ENCODE peak calls at places on chromosomes 11 and 22, in eight cellular contexts. Q, N, S, M, A, G, T and O are unnamed samples.

GRCh38 chr11:12979928-12980689 is 29.0 kb upstream of the RASSF10 start:
- DNase-seq in A (peak), T (no peak), G (no peak), S (no peak), M (no peak), N (no peak), Q (no peak), O (no peak)

GRCh38 chr11:16956538-16957153 is 57.6 kb downstream of the PLEKHA7 start:
- DNase-seq in Q (no peak), S (peak), A (no peak), T (no peak), N (no peak), M (no peak), G (no peak), O (no peak)

GRCh38 chr11:132914600-132914999 is 617.7 kb downstream of the OPCML start:
- DNase-seq in S (no peak), Q (no peak), G (no peak), M (no peak), T (peak), N (no peak), A (no peak), O (no peak)

GRCh38 chr22:39209756-39210155 is 35.0 kb downstream of the PDGFB start:
- DNase-seq in S (no peak), Q (no peak), A (no peak), G (no peak), T (no peak), N (no peak), M (no peak), O (no peak)

GRCh38 chr11:115215694-115216615 is 288.3 kb downstream of the CADM1 start:
- DNase-seq in G (no peak), A (no peak), T (no peak), S (peak), M (no peak), N (no peak), Q (no peak), O (no peak)

GRCh38 chr11:101866619-101867491 is 48.0 kb upstream of the CEP126 start:
- DNase-seq in G (no peak), N (peak), M (no peak), A (no peak), Q (no peak), S (no peak), T (peak), O (peak)

GRCh38 chr11:117180020-117180419 is 1.5 kb downstream of the SIDT2 start:
- DNase-seq in N (peak), M (no peak), G (no peak), S (no peak), Q (no peak), A (peak), T (peak), O (no peak)

GRCh38 chr11:123429336-123429735 is 733 bp upstream of the GRAMD1B start:
- DNase-seq in T (peak), M (no peak), S (no peak), Q (no peak), G (no peak), N (peak), A (no peak), O (no peak)

GRCh38 chr11:100942016-100942415 is 187.6 kb downstream of the PGR start:
- DNase-seq in Q (no peak), S (no peak), N (no peak), M (no peak), G (no peak), A (no peak), T (peak), O (no peak)

GRCh38 chr11:101348786-101349185 is 219.2 kb upstream of the PGR start:
- DNase-seq in M (no peak), T (no peak), A (no peak), Q (no peak), G (no peak), S (no peak), N (no peak), O (no peak)

GRCh38 chr11:70243912-70244652 is 26.4 kb upstream of the PPFIA1 start:
- DNase-seq in T (peak), A (no peak), G (no peak), N (peak), Q (no peak), M (no peak), S (no peak), O (no peak)

GRCh38 chr22:49021926-49022815 is 805.5 kb downstream of the BRD1 start:
- DNase-seq in S (no peak), T (no peak), G (no peak), M (no peak), N (no peak), Q (peak), A (no peak), O (no peak)

GRCh38 chr11:96155627-96156378 is 187.2 kb downstream of the MAML2 start:
- DNase-seq in T (peak), N (peak), Q (peak), S (peak), M (peak), A (peak), G (peak), O (peak)

GRCh38 chr11:127919206-127920000 is 668.0 kb downstream of the ETS1 start:
- DNase-seq in A (no peak), T (peak), S (no peak), N (peak), M (no peak), G (peak), Q (no peak), O (peak)

GRCh38 chr11:7600205-7600775 is 73.0 kb downstream of the CYB5R2 start:
- DNase-seq in G (no peak), M (no peak), A (peak), N (peak), S (no peak), T (peak), Q (no peak), O (no peak)

GRCh38 chr11:65505434-65506315 is 6.8 kb downstream of the MALAT1 start:
- DNase-seq in A (no peak), S (no peak), M (peak), G (peak), T (peak), N (peak), Q (no peak), O (no peak)

GRCh38 chr11:18633256-18634139 is 644 bp downstream of the SPTY2D1 start:
- DNase-seq in Q (no peak), T (peak), A (peak), G (peak), M (no peak), N (peak), S (peak), O (no peak)

GRCh38 chr22:24683671-24684070 is 80.7 kb downstream of the GGT1 start:
- DNase-seq in T (peak), Q (no peak), A (no peak), S (no peak), N (peak), M (no peak), G (no peak), O (no peak)

GRCh38 chr22:21992593-21993237 is 10.1 kb upstream of the TOP3B start:
- DNase-seq in N (no peak), S (no peak), A (no peak), Q (no peak), G (no peak), T (no peak), M (no peak), O (no peak)

GRCh38 chr11:47641585-47642098 is 717 bp downstream of the MTCH2 start:
- DNase-seq in T (peak), N (no peak), S (peak), A (no peak), Q (no peak), M (no peak), G (no peak), O (no peak)

GRCh38 chr11:102276302-102277182 is 40.7 kb upstream of the BIRC3 start:
- DNase-seq in A (no peak), N (peak), Q (no peak), M (no peak), G (peak), T (peak), S (no peak), O (no peak)

GRCh38 chr11:69138265-69138664 is 17.5 kb upstream of the SMIM38 start:
- DNase-seq in S (no peak), G (peak), N (peak), T (peak), A (no peak), M (no peak), Q (no peak), O (no peak)

GRCh38 chr22:32990187-32990586 is 68.0 kb downstream of the SYN3 start:
- DNase-seq in S (no peak), N (no peak), G (no peak), A (no peak), T (no peak), Q (no peak), M (no peak), O (no peak)

GRCh38 chr11:44634401-44635281 is 69.2 kb downstream of the CD82 start:
- DNase-seq in G (peak), Q (no peak), S (peak), M (peak), N (peak), A (no peak), T (peak), O (peak)

GRCh38 chr11:31656051-31656450 is 146.5 kb downstream of the ELP4 start:
- DNase-seq in G (no peak), S (no peak), A (no peak), T (peak), N (peak), M (no peak), Q (no peak), O (no peak)

GRCh38 chr11:16981651-16982194 is 32.5 kb downstream of the PLEKHA7 start:
- DNase-seq in T (peak), M (no peak), N (peak), S (peak), G (no peak), Q (no peak), A (no peak), O (peak)

GRCh38 chr11:114011443-114011842 is 36.5 kb downstream of the HTR3A start:
- DNase-seq in S (no peak), T (no peak), N (no peak), M (no peak), G (no peak), Q (no peak), A (no peak), O (no peak)

GRCh38 chr11:126403039-126403438 is 47.6 kb downstream of the ST3GAL4 start:
- DNase-seq in T (no peak), G (no peak), A (no peak), N (peak), S (peak), M (peak), Q (no peak), O (no peak)

GRCh38 chr11:133164986-133165385 is 367.3 kb downstream of the OPCML start:
- DNase-seq in A (no peak), G (no peak), S (no peak), Q (no peak), T (no peak), N (no peak), M (no peak), O (no peak)

GRCh38 chr11:63485777-63486176 is 5.2 kb downstream of the PLAAT5 start:
- DNase-seq in M (no peak), G (no peak), T (no peak), Q (no peak), A (no peak), S (no peak), N (no peak), O (no peak)

GRCh38 chr22:34324763-34325162 is 404.5 kb upstream of the LARGE1 start:
- DNase-seq in G (no peak), T (no peak), A (no peak), Q (no peak), M (no peak), N (no peak), S (no peak), O (no peak)

GRCh38 chr11:10936999-10937398 is 79.1 kb upstream of the ZBED5 start:
- DNase-seq in S (no peak), Q (no peak), T (no peak), M (no peak), G (no peak), A (no peak), N (no peak), O (no peak)

GRCh38 chr22:47517062-47517461 is 754.6 kb downstream of the TBC1D22A start:
- DNase-seq in M (no peak), T (no peak), A (no peak), S (no peak), N (no peak), Q (no peak), G (no peak), O (no peak)

GRCh38 chr11:133892126-133892525 is 46.8 kb upstream of the SPATA19 start:
- DNase-seq in T (no peak), Q (no peak), S (no peak), N (no peak), A (no peak), M (no peak), G (no peak), O (no peak)

GRCh38 chr11:111417011-111417765 is 38.1 kb upstream of the POU2AF1 start:
- DNase-seq in T (no peak), S (no peak), M (no peak), G (no peak), Q (no peak), A (peak), N (no peak), O (peak)

GRCh38 chr22:36739185-36739584 is 35.6 kb upstream of the CACNG2 start:
- DNase-seq in A (no peak), N (no peak), M (no peak), Q (no peak), S (no peak), T (no peak), G (no peak), O (no peak)

GRCh38 chr22:37953062-37953436 is 352 bp downstream of the C22orf23 start:
- DNase-seq in N (no peak), G (no peak), T (no peak), Q (no peak), S (no peak), A (no peak), M (no peak), O (no peak)

GRCh38 chr11:12122083-12122482 is 11.7 kb downstream of the MICAL2 start:
- DNase-seq in Q (peak), S (peak), T (no peak), N (no peak), G (no peak), A (no peak), M (no peak), O (no peak)

GRCh38 chr22:17706947-17707346 is 67.3 kb downstream of the BID start:
- DNase-seq in T (no peak), S (no peak), M (no peak), N (no peak), G (no peak), A (no peak), Q (no peak), O (no peak)
- H3K4me3 ChIP-seq in T (peak), S (no peak), M (no peak), N (peak), G (peak), A (no peak), Q (peak), O (peak)

DNA sequence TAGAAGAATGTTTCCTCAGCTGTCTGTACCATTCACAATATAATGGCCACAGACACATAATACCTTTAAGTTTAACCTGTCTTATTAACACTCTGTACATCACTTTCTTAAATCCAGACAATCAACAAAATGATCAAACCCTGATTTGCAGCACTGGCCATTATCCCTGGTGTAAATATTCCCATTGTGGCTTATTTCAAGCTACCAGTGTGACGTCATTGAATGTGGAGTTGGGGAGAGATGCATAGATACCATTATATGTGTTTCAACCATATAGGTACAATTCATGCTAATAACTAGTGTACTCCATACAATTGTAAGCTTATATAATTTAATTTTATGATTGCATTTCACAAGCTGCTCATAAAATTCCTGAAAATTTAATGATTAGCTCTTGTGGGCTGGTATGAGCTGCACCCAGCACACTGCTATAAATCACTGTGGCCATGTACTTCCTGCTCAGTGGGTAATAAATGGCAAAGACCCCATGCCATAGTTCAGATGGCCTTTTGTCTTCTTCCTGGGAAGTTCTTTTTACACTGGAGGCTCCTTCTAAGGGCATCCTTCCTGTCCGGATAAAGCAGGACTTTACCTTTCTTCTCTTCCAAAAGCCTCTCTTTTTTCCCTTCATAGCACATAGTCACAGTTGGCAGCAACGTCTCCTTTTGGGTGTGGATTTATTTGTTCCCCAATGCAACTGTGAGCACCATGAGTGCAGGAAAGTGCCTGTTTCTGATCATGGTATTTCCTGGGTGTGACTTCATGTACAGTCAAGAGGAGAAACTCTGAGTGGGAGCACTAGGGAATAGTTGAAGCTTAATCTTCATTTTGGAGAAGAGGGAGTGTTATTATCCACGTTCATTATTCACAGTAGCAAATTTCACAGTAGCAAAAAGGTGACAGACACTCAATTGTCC is 87.8 kb downstream of the MIAT start:
- DNase-seq in Q (no peak), S (no peak), A (no peak), N (peak), T (no peak), G (no peak), M (no peak), O (no peak)
- TF ChIP-seq CTCF in Q (no peak), S (no peak), A (no peak), N (no peak), T (no peak), G (no peak), M (no peak), O (no peak)

GRCh38 chr11:120340529-120340928 is 4.3 kb downstream of the ARHGEF12 start:
- DNase-seq in Q (no peak), S (no peak), T (no peak), G (no peak), N (peak), M (no peak), A (no peak), O (no peak)
- H3K4me3 ChIP-seq in Q (peak), S (no peak), T (peak), G (no peak), N (no peak), M (no peak), A (no peak), O (peak)

DNA sequence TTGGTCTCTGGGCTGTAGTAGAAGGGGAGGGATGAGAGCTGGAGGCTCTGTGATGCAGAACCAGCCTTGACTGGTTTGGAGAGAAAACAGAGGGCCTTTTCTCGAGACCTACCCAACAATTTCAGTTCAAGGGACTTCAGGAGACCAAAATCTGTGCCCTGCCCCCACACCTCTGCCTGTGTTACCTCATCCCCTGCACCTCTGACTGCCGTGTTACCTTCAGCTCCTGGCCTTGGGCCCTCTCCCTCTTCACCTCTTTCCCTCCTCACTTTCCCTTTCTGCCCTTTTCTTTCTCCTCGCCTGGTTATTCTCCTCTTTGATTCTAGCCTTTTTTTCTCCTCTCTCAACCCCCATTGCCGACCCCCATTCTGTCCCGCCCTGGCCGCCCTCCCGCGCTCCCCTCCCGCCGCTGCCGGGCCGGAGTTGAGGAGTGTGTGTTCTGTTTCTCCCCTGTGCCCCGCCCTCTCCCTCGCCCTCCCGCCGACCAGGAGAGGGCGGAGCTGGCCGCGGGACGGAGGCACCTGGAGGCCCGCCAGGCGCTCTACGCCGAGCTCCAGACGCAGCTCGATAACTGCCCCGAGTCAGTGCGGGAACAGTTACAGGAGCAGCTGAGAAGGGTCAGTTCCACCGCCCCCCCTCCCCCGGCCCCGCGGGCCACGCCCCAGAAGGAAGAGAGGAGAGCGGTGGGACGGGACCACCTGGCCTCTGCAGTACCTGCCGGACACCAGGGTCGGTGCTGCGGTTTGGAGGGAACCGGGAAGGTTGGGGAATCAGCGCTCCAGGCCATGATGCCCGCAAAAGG is 27.2 kb downstream of the PHLDB1 start:
- DNase-seq in T (peak), A (peak), N (peak), S (peak), Q (no peak), M (peak), G (no peak), O (no peak)
- TF ChIP-seq CTCF in T (no peak), A (no peak), N (peak), S (peak), Q (peak), M (no peak), G (no peak), O (no peak)

GRCh38 chr11:1825785-1826451 is 8.9 kb upstream of the SYT8 start:
- DNase-seq in G (no peak), M (no peak), S (no peak), Q (no peak), T (no peak), N (no peak), A (no peak), O (no peak)

GRCh38 chr11:1828542-1828941 is 6.2 kb upstream of the SYT8 start:
- DNase-seq in T (no peak), N (no peak), M (peak), A (no peak), S (no peak), G (no peak), Q (no peak), O (no peak)

GRCh38 chr11:1826552-1827094 is 8.2 kb upstream of the SYT8 start:
- DNase-seq in A (no peak), Q (peak), M (peak), G (no peak), S (peak), N (peak), T (peak), O (no peak)

GRCh38 chr11:1827931-1828330 is 6.9 kb upstream of the SYT8 start:
- DNase-seq in G (no peak), S (no peak), Q (no peak), M (peak), N (no peak), T (no peak), A (no peak), O (no peak)

GRCh38 chr11:1827095-1827797 is 7.5 kb upstream of the SYT8 start:
- DNase-seq in M (peak), A (no peak), S (no peak), Q (peak), G (no peak), N (peak), T (peak), O (peak)
- H3K4me3 ChIP-seq in M (no peak), A (no peak), S (no peak), Q (peak), G (no peak), N (no peak), T (no peak), O (no peak)

DNA sequence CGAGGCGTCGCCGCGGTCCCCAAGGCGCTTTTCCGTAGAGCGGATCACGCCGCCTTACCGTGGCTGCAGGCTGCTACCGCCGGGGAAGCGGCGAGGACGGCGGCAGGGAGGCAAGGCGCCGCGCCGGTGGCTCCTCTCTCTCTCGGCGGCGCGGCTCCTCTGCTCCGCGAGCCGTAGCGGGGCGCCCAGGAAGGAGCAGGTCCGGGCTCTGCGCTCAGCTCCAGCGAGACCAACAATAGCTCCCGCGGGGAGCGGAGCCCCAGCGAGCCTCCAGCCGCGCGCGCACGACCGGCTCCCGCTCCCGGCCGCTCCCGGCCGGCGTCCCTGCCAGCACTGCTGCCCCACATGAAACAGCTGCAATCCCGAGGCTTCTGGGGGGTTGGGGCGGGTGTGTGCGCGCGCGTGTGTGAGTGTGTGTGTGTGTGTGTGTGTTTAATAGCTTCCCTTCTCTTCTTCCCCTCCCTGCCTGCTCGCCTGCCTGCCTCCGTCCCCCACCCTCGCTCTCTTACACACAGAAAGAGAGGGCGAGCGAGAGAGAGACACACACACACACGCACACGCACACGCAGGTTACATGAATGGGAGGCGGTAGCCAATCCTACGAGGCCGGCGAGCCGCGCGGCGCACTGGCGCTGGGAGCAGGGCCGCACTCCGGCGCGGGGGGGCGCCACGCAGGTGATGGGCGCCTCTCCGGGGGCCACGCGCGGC is at the start of gene TENM4:
- DNase-seq in A (no peak), S (peak), N (peak), Q (peak), T (peak), G (no peak), M (peak), O (no peak)
- TF ChIP-seq CTCF in A (no peak), S (peak), N (no peak), Q (peak), T (peak), G (no peak), M (no peak), O (peak)

GRCh38 chr11:119218141-119218878 is 12.2 kb downstream of the CBL start:
- DNase-seq in T (peak), N (peak), S (no peak), A (no peak), G (peak), Q (no peak), M (no peak), O (peak)
- H3K4me3 ChIP-seq in T (no peak), N (no peak), S (no peak), A (no peak), G (no peak), Q (no peak), M (no peak), O (no peak)